ENCODE peak calls at places on chromosomes 11 and 22, in ten cellular contexts. K is dorsolateral prefrontal cortex; F is activated naive CD4-positive, alpha-beta T cell; R is stimulated activated naive CD8-positive, alpha-beta T cell treated with anti-CD3 and anti-CD28 coated beads, Interleukin-15, Interleukin-2, amounts not matched to agents 100 U/mL and 50 U/mL, for 24 hours; V is ACHN; Z is CD4-positive, CD25-positive, alpha-beta regulatory T cell; O is stimulated activated CD4-positive, alpha-beta T cell treated with anti-CD3 and anti-CD28 coated beads, Interleukin-12 subunit alpha, Interleukin-12 subunit beta, amount 100 ng/mL, for 48 hours; Y is effector memory CD4-positive, alpha-beta T cell; U is astrocyte; B is progenitor cell of endocrine pancreas. L is an unnamed sample.

GRCh38 chr22:17974087-17974486 is 50.3 kb downstream of the MICAL3 start:
- DNase-seq in K (no peak), F (no peak), R (no peak), V (no peak), Z (no peak), O (no peak), Y (no peak), U (no peak), B (no peak), L (no peak)

GRCh38 chr22:43624144-43624998 is 187.7 kb downstream of the EFCAB6 start:
- DNase-seq in K (no peak), F (no peak), R (no peak), V (no peak), Z (no peak), O (no peak), Y (no peak), U (peak), B (no peak), L (no peak)

GRCh38 chr11:44133335-44133946 is 38.0 kb downstream of the EXT2 start:
- DNase-seq in K (no peak), F (no peak), R (no peak), V (peak), Z (no peak), O (no peak), Y (no peak), U (peak), B (no peak), L (peak)

GRCh38 chr11:102387056-102387781 is 40.2 kb downstream of the BIRC2 start:
- DNase-seq in K (no peak), F (no peak), R (no peak), V (no peak), Z (no peak), O (no peak), Y (no peak), U (no peak), B (no peak), L (no peak)

GRCh38 chr11:67195971-67196418 is 70.3 kb upstream of the GRK2 start:
- DNase-seq in K (no peak), F (no peak), R (no peak), V (no peak), Z (no peak), O (no peak), Y (no peak), U (peak), B (no peak), L (peak)

GRCh38 chr11:123718075-123718868 is 23.2 kb downstream of the ZNF202 start:
- DNase-seq in K (no peak), F (no peak), R (no peak), V (no peak), Z (no peak), O (no peak), Y (no peak), U (no peak), B (no peak), L (no peak)

GRCh38 chr11:19316434-19316833 is 75.7 kb upstream of the E2F8 start:
- DNase-seq in K (no peak), F (no peak), R (no peak), V (no peak), Z (no peak), O (no peak), Y (no peak), U (no peak), B (no peak), L (peak)

GRCh38 chr11:44747339-44747738 is 20.6 kb downstream of the TSPAN18 start:
- DNase-seq in K (no peak), F (no peak), R (no peak), V (no peak), Z (no peak), O (no peak), Y (no peak), U (peak), B (no peak), L (peak)

GRCh38 chr11:62928011-62928410 is 6.8 kb upstream of the CHRM1 start:
- DNase-seq in K (no peak), F (no peak), R (no peak), V (no peak), Z (no peak), O (no peak), Y (no peak), U (no peak), B (no peak), L (no peak)

GRCh38 chr11:75445315-75445953 is 12.4 kb upstream of the KLHL35 start:
- DNase-seq in K (peak), F (peak), R (peak), V (peak), Z (peak), O (peak), Y (peak), U (no peak), B (peak), L (peak)

GRCh38 chr11:74896311-74896710 is 52.6 kb downstream of the XRRA1 start:
- DNase-seq in K (no peak), F (no peak), R (no peak), V (no peak), Z (no peak), O (no peak), Y (no peak), U (no peak), B (no peak), L (no peak)

GRCh38 chr22:42564699-42565098 is 10.9 kb downstream of the SERHL2 start:
- DNase-seq in K (no peak), F (no peak), R (no peak), V (no peak), Z (no peak), O (no peak), Y (no peak), U (no peak), B (no peak), L (no peak)

GRCh38 chr22:50656122-50657070 is 16.2 kb upstream of the SHANK3 start:
- DNase-seq in K (no peak), F (no peak), R (no peak), V (peak), Z (no peak), O (no peak), Y (no peak), U (peak), B (no peak), L (peak)

GRCh38 chr11:105989124-105989523 is 32.9 kb downstream of the MSANTD4 start:
- DNase-seq in K (no peak), F (no peak), R (no peak), V (no peak), Z (no peak), O (no peak), Y (no peak), U (no peak), B (no peak), L (no peak)

GRCh38 chr11:93089474-93090102 is 108.2 kb downstream of the SLC36A4 start:
- DNase-seq in K (no peak), F (no peak), R (no peak), V (peak), Z (no peak), O (no peak), Y (no peak), U (peak), B (no peak), L (peak)

GRCh38 chr22:41561335-41561734 is 525 bp downstream of the CSDC2 start:
- DNase-seq in K (peak), F (no peak), R (no peak), V (peak), Z (no peak), O (no peak), Y (no peak), U (peak), B (no peak), L (peak)

GRCh38 chr22:43956805-43957463 is 1.7 kb downstream of the SAMM50 start:
- DNase-seq in K (no peak), F (no peak), R (no peak), V (no peak), Z (no peak), O (no peak), Y (no peak), U (no peak), B (no peak), L (no peak)

GRCh38 chr11:121514401-121514981 is 61.7 kb upstream of the SORL1-AS1 start:
- DNase-seq in K (no peak), F (no peak), R (peak), V (no peak), Z (peak), O (no peak), Y (no peak), U (no peak), B (no peak), L (no peak)

L was measured in fibroblast of lung.